ENCODE peak calls at places on chromosomes 4 and X, in ten cellular contexts. O, P, G, F, B, C, U, Q, N and L are unnamed samples.

GRCh38 chr4:186693159-186693815 is 30.4 kb downstream of the FAT1 start:
- DNase-seq in O (peak; percentile 33), P (no peak), G (no peak), F (peak; percentile 96), B (peak; percentile 58), C (no peak), U (peak; percentile 60), Q (peak; percentile 74), N (no peak), L (peak; percentile 82)

GRCh38 chr4:189088783-189089182 is 851.9 kb upstream of the FRG1 start:
- DNase-seq in O (no peak), P (no peak), G (no peak), F (no peak), B (no peak), C (no peak), U (no peak), Q (no peak), N (no peak), L (peak; percentile 17)

GRCh38 chrX:24391843-24392242 is 31.4 kb downstream of the SUPT20HL1 start:
- DNase-seq in O (no peak), P (no peak), G (no peak), F (no peak), B (no peak), C (no peak), U (no peak), Q (no peak), N (no peak), L (no peak)

GRCh38 chrX:120653000-120653399 is 23.1 kb upstream of the C1GALT1C1 start:
- DNase-seq in O (no peak), P (no peak), G (no peak), F (no peak), B (no peak), C (no peak), U (no peak), Q (no peak), N (no peak), L (no peak)

GRCh38 chrX:41909068-41909467 is 14.3 kb downstream of the CASK start:
- DNase-seq in O (no peak), P (no peak), G (no peak), F (no peak), B (no peak), C (peak; percentile 27), U (no peak), Q (no peak), N (no peak), L (no peak)

GRCh38 chr4:93368968-93369367 is 459.6 kb upstream of the ATOH1 start:
- DNase-seq in O (no peak), P (no peak), G (peak; percentile 63), F (no peak), B (no peak), C (no peak), U (no peak), Q (no peak), N (no peak), L (no peak)

GRCh38 chr4:33850503-33850902 is 2393.8 kb downstream of the ARAP2 start:
- DNase-seq in O (no peak), P (no peak), G (no peak), F (peak; percentile 65), B (no peak), C (no peak), U (no peak), Q (no peak), N (no peak), L (no peak)

GRCh38 chr4:177339794-177340374 is 30.2 kb downstream of the NEIL3 start:
- DNase-seq in O (no peak), P (no peak), G (peak; percentile 23), F (peak; percentile 27), B (no peak), C (peak; percentile 27), U (no peak), Q (peak; percentile 26), N (peak; percentile 30), L (no peak)

GRCh38 chr4:126784966-126785580 is 847.7 kb upstream of the INTU start:
- DNase-seq in O (no peak), P (no peak), G (no peak), F (peak; percentile 48), B (no peak), C (no peak), U (no peak), Q (no peak), N (no peak), L (no peak)

GRCh38 chr4:159487284-159487747 is 384.4 kb downstream of the RAPGEF2 start:
- DNase-seq in O (no peak), P (peak; percentile 53), G (peak; percentile 87), F (peak; percentile 73), B (no peak), C (peak; percentile 4), U (peak; percentile 17), Q (peak; percentile 67), N (peak; percentile 84), L (no peak)

GRCh38 chrX:9349572-9350259 is 115.1 kb upstream of the TBL1X start:
- DNase-seq in O (no peak), P (no peak), G (no peak), F (peak; percentile 76), B (no peak), C (no peak), U (no peak), Q (no peak), N (no peak), L (no peak)

GRCh38 chr4:133147922-133148689 is 988 bp upstream of the PCDH10 start:
- DNase-seq in O (no peak), P (no peak), G (peak; percentile 64), F (peak; percentile 79), B (no peak), C (no peak), U (no peak), Q (peak; percentile 58), N (peak; percentile 68), L (peak; percentile 26)

GRCh38 chr4:15002659-15003440 is 569 bp downstream of the CPEB2 start:
- DNase-seq in O (peak; percentile 74), P (peak; percentile 89), G (peak; percentile 60), F (peak; percentile 90), B (peak; percentile 90), C (peak; percentile 86), U (peak; percentile 78), Q (peak; percentile 91), N (peak; percentile 88), L (peak; percentile 92)

GRCh38 chrX:53716328-53717088 is 30.0 kb upstream of the HUWE1 start:
- DNase-seq in O (no peak), P (no peak), G (no peak), F (peak; percentile 65), B (no peak), C (peak; percentile 65), U (no peak), Q (no peak), N (no peak), L (no peak)

GRCh38 chr4:26343041-26343403 is 22.2 kb downstream of the RBPJ start:
- DNase-seq in O (no peak), P (no peak), G (no peak), F (peak; percentile 69), B (no peak), C (no peak), U (no peak), Q (no peak), N (no peak), L (no peak)

GRCh38 chr4:73080789-73081188 is 11.3 kb upstream of the COX18 start:
- DNase-seq in O (no peak), P (no peak), G (no peak), F (peak; percentile 32), B (no peak), C (no peak), U (no peak), Q (no peak), N (no peak), L (no peak)

GRCh38 chrX:74505437-74505836 is 84.1 kb downstream of the SLC16A2 start:
- DNase-seq in O (no peak), P (no peak), G (no peak), F (no peak), B (no peak), C (no peak), U (no peak), Q (no peak), N (peak; percentile 82), L (no peak)

GRCh38 chrX:39619182-39620009 is 478.4 kb downstream of the BCOR start:
- DNase-seq in O (no peak), P (no peak), G (no peak), F (no peak), B (no peak), C (no peak), U (no peak), Q (peak; percentile 14), N (peak; percentile 15), L (no peak)

GRCh38 chr4:120765271-120765985 is 157.1 kb downstream of the PRDM5 start:
- DNase-seq in O (no peak), P (no peak), G (no peak), F (no peak), B (no peak), C (no peak), U (no peak), Q (no peak), N (peak; percentile 25), L (no peak)
- H3K4me3 ChIP-seq in O (no peak overlapping the region), P (no peak overlapping the region), G (no peak overlapping the region), F (no peak overlapping the region), B (no peak overlapping the region), C (no peak overlapping the region), U (no peak overlapping the region), Q (no peak overlapping the region), N (no peak overlapping the region), L (no peak overlapping the region)

GRCh38 chrX:12989456-12989855 is 14.5 kb downstream of the TMSB4X start:
- DNase-seq in O (no peak), P (no peak), G (no peak), F (no peak), B (no peak), C (no peak), U (no peak), Q (no peak), N (no peak), L (no peak)
- H3K27ac ChIP-seq in O (no peak overlapping the region), P (no peak overlapping the region), G (no peak overlapping the region), F (no peak overlapping the region), B (peak overlapping the region; percentile 31), C (no peak overlapping the region), U (no peak overlapping the region), Q (peak overlapping the region; percentile 86), N (no peak overlapping the region), L (no peak overlapping the region)

GRCh38 chrX:133229361-133229760 is 11.2 kb upstream of the TFDP3 start:
- DNase-seq in O (no peak), P (no peak), G (no peak), F (peak; percentile 79), B (no peak), C (no peak), U (no peak), Q (no peak), N (no peak), L (no peak)
- H3K4me1 ChIP-seq in O (no peaks in the 10 kb centered on the region), P (no peaks in the 10 kb centered on the region), G (no peaks in the 10 kb centered on the region), F (no peaks in the 10 kb centered on the region), B (no peaks in the 10 kb centered on the region), C (no peaks in the 10 kb centered on the region), U (no peaks in the 10 kb centered on the region), Q (no peaks in the 10 kb centered on the region), N (no peaks in the 10 kb centered on the region), L (no peaks in the 10 kb centered on the region)

DNA sequence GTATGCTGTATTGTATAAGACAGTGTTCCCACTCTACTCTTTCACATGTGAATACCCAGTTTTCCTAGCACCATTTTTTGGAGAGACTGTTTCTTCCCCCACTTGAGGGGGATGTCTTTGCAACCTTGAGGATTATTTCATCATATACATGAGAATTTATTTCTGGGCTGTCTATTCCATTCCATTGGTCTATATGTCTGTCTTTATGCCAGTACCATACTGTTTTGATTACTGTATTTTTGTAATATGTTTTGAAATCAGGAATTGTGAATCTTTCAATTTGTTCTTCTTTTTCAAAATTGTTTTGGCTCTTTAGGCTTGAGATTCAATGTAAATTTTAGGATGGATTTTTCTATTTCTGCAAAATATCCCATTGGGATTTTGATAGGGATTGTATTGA is 15.8 kb upstream of the LHFPL1 start:
- DNase-seq in O (no peak), P (no peak), G (no peak), F (no peak), B (no peak), C (no peak), U (no peak), Q (no peak), N (no peak), L (no peak)
- H3K4me3 ChIP-seq in O (no peak overlapping the region), P (no peak overlapping the region), G (no peak overlapping the region), F (no peak overlapping the region), B (no peak overlapping the region), C (no peak overlapping the region), U (no peak overlapping the region), Q (no peak overlapping the region), N (no peak overlapping the region), L (no peak overlapping the region)